ENCODE peak calls at places on chromosomes 16 and 17, in eight cellular contexts. One of them, this sample, is unnamed.

GRCh38 chr16:80914379-80915078 is 92.2 kb downstream of the CMC2 start:
- DNase-seq in left ventricle myocardium inferior: no peak
- DNase-seq in H1: no peak
- DNase-seq in AG04450: no peak
- DNase-seq in neural progenitor cell: no peak
- DNase-seq in AG09309: no peak
- DNase-seq in IMR-90: no peak
- DNase-seq in kidney: peak; percentile 17
- DNase-seq in this sample: no peak

GRCh38 chr17:79936661-79937434 is 97.6 kb upstream of the CBX4 start:
- DNase-seq in left ventricle myocardium inferior: no peak
- DNase-seq in H1: no peak
- DNase-seq in AG04450: no peak
- DNase-seq in neural progenitor cell: no peak
- DNase-seq in AG09309: no peak
- DNase-seq in IMR-90: no peak
- DNase-seq in kidney: peak; percentile 76
- DNase-seq in this sample: no peak

GRCh38 chr17:35051183-35051578 is 12.3 kb downstream of the RFFL start:
- DNase-seq in left ventricle myocardium inferior: no peak
- DNase-seq in H1: no peak
- DNase-seq in AG04450: no peak
- DNase-seq in neural progenitor cell: no peak
- DNase-seq in AG09309: no peak
- DNase-seq in IMR-90: no peak
- DNase-seq in kidney: no peak
- DNase-seq in this sample: no peak

GRCh38 chr16:77786448-77786847 is 1.9 kb upstream of the VAT1L start:
- DNase-seq in left ventricle myocardium inferior: no peak
- DNase-seq in H1: no peak
- DNase-seq in AG04450: no peak
- DNase-seq in neural progenitor cell: no peak
- DNase-seq in AG09309: no peak
- DNase-seq in IMR-90: no peak
- DNase-seq in kidney: no peak
- DNase-seq in this sample: no peak

GRCh38 chr17:29802256-29802655 is 127.8 kb downstream of the SSH2 start:
- DNase-seq in left ventricle myocardium inferior: no peak
- DNase-seq in H1: no peak
- DNase-seq in AG04450: no peak
- DNase-seq in neural progenitor cell: no peak
- DNase-seq in AG09309: peak; percentile 10
- DNase-seq in IMR-90: no peak
- DNase-seq in kidney: no peak
- DNase-seq in this sample: no peak

GRCh38 chr17:5533486-5534315 is 47.3 kb downstream of the MIS12 start:
- DNase-seq in left ventricle myocardium inferior: no peak
- DNase-seq in H1: no peak
- DNase-seq in AG04450: no peak
- DNase-seq in neural progenitor cell: no peak
- DNase-seq in AG09309: no peak
- DNase-seq in IMR-90: no peak
- DNase-seq in kidney: no peak
- DNase-seq in this sample: no peak

GRCh38 chr17:4901648-4902344 is 1.1 kb downstream of the CHRNE start:
- DNase-seq in left ventricle myocardium inferior: peak; percentile 61
- DNase-seq in H1: no peak
- DNase-seq in AG04450: no peak
- DNase-seq in neural progenitor cell: no peak
- DNase-seq in AG09309: no peak
- DNase-seq in IMR-90: no peak
- DNase-seq in kidney: peak; percentile 88
- DNase-seq in this sample: no peak

GRCh38 chr17:61325382-61326073 is 74.1 kb upstream of the TBX2 start:
- DNase-seq in left ventricle myocardium inferior: no peak
- DNase-seq in H1: no peak
- DNase-seq in AG04450: no peak
- DNase-seq in neural progenitor cell: no peak
- DNase-seq in AG09309: no peak
- DNase-seq in IMR-90: peak; percentile 81
- DNase-seq in kidney: no peak
- DNase-seq in this sample: peak; percentile 66

GRCh38 chr17:64147110-64148016 is 17.4 kb upstream of the ERN1 start:
- DNase-seq in left ventricle myocardium inferior: no peak
- DNase-seq in H1: no peak
- DNase-seq in AG04450: no peak
- DNase-seq in neural progenitor cell: no peak
- DNase-seq in AG09309: no peak
- DNase-seq in IMR-90: no peak
- DNase-seq in kidney: no peak
- DNase-seq in this sample: peak; percentile 68

GRCh38 chr17:79118924-79119323 is 44.3 kb downstream of the ENGASE start:
- DNase-seq in left ventricle myocardium inferior: no peak
- DNase-seq in H1: no peak
- DNase-seq in AG04450: no peak
- DNase-seq in neural progenitor cell: no peak
- DNase-seq in AG09309: no peak
- DNase-seq in IMR-90: no peak
- DNase-seq in kidney: no peak
- DNase-seq in this sample: no peak

GRCh38 chr16:75011634-75012307 is 12.9 kb downstream of the ZNRF1 start:
- DNase-seq in left ventricle myocardium inferior: no peak
- DNase-seq in H1: no peak
- DNase-seq in AG04450: peak; percentile 51
- DNase-seq in neural progenitor cell: no peak
- DNase-seq in AG09309: peak; percentile 61
- DNase-seq in IMR-90: peak; percentile 92
- DNase-seq in kidney: no peak
- DNase-seq in this sample: peak; percentile 94

GRCh38 chr17:75814021-75814395 is 29.4 kb downstream of the UNK start:
- DNase-seq in left ventricle myocardium inferior: no peak
- DNase-seq in H1: no peak
- DNase-seq in AG04450: no peak
- DNase-seq in neural progenitor cell: no peak
- DNase-seq in AG09309: no peak
- DNase-seq in IMR-90: no peak
- DNase-seq in kidney: peak; percentile 25
- DNase-seq in this sample: no peak

GRCh38 chr16:17261197-17261858 is 209.4 kb downstream of the XYLT1 start:
- DNase-seq in left ventricle myocardium inferior: no peak
- DNase-seq in H1: no peak
- DNase-seq in AG04450: no peak
- DNase-seq in neural progenitor cell: no peak
- DNase-seq in AG09309: no peak
- DNase-seq in IMR-90: no peak
- DNase-seq in kidney: no peak
- DNase-seq in this sample: no peak

GRCh38 chr17:50447870-50448573 is 20.7 kb downstream of the CHAD start:
- DNase-seq in left ventricle myocardium inferior: no peak
- DNase-seq in H1: no peak
- DNase-seq in AG04450: no peak
- DNase-seq in neural progenitor cell: no peak
- DNase-seq in AG09309: no peak
- DNase-seq in IMR-90: no peak
- DNase-seq in kidney: no peak
- DNase-seq in this sample: no peak

GRCh38 chr16:24497405-24497804 is 42.0 kb upstream of the RBBP6 start:
- DNase-seq in left ventricle myocardium inferior: no peak
- DNase-seq in H1: no peak
- DNase-seq in AG04450: no peak
- DNase-seq in neural progenitor cell: no peak
- DNase-seq in AG09309: peak; percentile 3
- DNase-seq in IMR-90: peak; percentile 8
- DNase-seq in kidney: no peak
- DNase-seq in this sample: peak; percentile 15

GRCh38 chr17:47669060-47669459 is 19.3 kb downstream of the KPNB1 start:
- DNase-seq in left ventricle myocardium inferior: no peak
- DNase-seq in H1: no peak
- DNase-seq in AG04450: no peak
- DNase-seq in neural progenitor cell: no peak
- DNase-seq in AG09309: no peak
- DNase-seq in IMR-90: no peak
- DNase-seq in kidney: no peak
- DNase-seq in this sample: no peak

GRCh38 chr16:22386976-22387375 is 12.6 kb upstream of the CDR2 start:
- DNase-seq in left ventricle myocardium inferior: no peak
- DNase-seq in H1: no peak
- DNase-seq in AG04450: peak; percentile 78
- DNase-seq in neural progenitor cell: no peak
- DNase-seq in AG09309: peak; percentile 91
- DNase-seq in IMR-90: peak; percentile 95
- DNase-seq in kidney: no peak
- DNase-seq in this sample: peak; percentile 95

GRCh38 chr17:16406742-16407674 is 8.4 kb upstream of the TRPV2 start:
- DNase-seq in left ventricle myocardium inferior: peak; percentile 71
- DNase-seq in H1: peak; percentile 88
- DNase-seq in AG04450: no peak
- DNase-seq in neural progenitor cell: peak; percentile 89
- DNase-seq in AG09309: no peak
- DNase-seq in IMR-90: no peak
- DNase-seq in kidney: peak; percentile 86
- DNase-seq in this sample: no peak

GRCh38 chr17:58032691-58033415 is 25.8 kb upstream of the SRSF1 start:
- DNase-seq in left ventricle myocardium inferior: no peak
- DNase-seq in H1: no peak
- DNase-seq in AG04450: no peak
- DNase-seq in neural progenitor cell: peak; percentile 57
- DNase-seq in AG09309: no peak
- DNase-seq in IMR-90: no peak
- DNase-seq in kidney: no peak
- DNase-seq in this sample: no peak

GRCh38 chr16:67926181-67926742 is 5.4 kb downstream of the CTRL start:
- DNase-seq in left ventricle myocardium inferior: no peak
- DNase-seq in H1: no peak
- DNase-seq in AG04450: no peak
- DNase-seq in neural progenitor cell: no peak
- DNase-seq in AG09309: no peak
- DNase-seq in IMR-90: peak; percentile 30
- DNase-seq in kidney: no peak
- DNase-seq in this sample: peak; percentile 34

GRCh38 chr17:10735251-10735650 is 5.4 kb upstream of the TMEM220 start:
- DNase-seq in left ventricle myocardium inferior: no peak
- DNase-seq in H1: peak; percentile 20
- DNase-seq in AG04450: no peak
- DNase-seq in neural progenitor cell: no peak
- DNase-seq in AG09309: no peak
- DNase-seq in IMR-90: no peak
- DNase-seq in kidney: no peak
- DNase-seq in this sample: no peak

GRCh38 chr17:34378664-34379101 is 15.7 kb upstream of the CCL1 start:
- DNase-seq in left ventricle myocardium inferior: no peak
- DNase-seq in H1: no peak
- DNase-seq in AG04450: no peak
- DNase-seq in neural progenitor cell: no peak
- DNase-seq in AG09309: no peak
- DNase-seq in IMR-90: no peak
- DNase-seq in kidney: no peak
- DNase-seq in this sample: peak; percentile 30

GRCh38 chr16:71555230-71555891 is 21.5 kb downstream of the TAT start:
- DNase-seq in left ventricle myocardium inferior: no peak
- DNase-seq in H1: no peak
- DNase-seq in AG04450: no peak
- DNase-seq in neural progenitor cell: no peak
- DNase-seq in AG09309: no peak
- DNase-seq in IMR-90: no peak
- DNase-seq in kidney: no peak
- DNase-seq in this sample: no peak

GRCh38 chr17:73976147-73976546 is 227.3 kb upstream of the RPL38 start:
- DNase-seq in left ventricle myocardium inferior: no peak
- DNase-seq in H1: no peak
- DNase-seq in AG04450: no peak
- DNase-seq in neural progenitor cell: no peak
- DNase-seq in AG09309: no peak
- DNase-seq in IMR-90: no peak
- DNase-seq in kidney: no peak
- DNase-seq in this sample: no peak

GRCh38 chr16:31456988-31457360 is 2.3 kb upstream of the ARMC5 start:
- DNase-seq in left ventricle myocardium inferior: no peak
- DNase-seq in H1: no peak
- DNase-seq in AG04450: no peak
- DNase-seq in neural progenitor cell: no peak
- DNase-seq in AG09309: no peak
- DNase-seq in IMR-90: no peak
- DNase-seq in kidney: peak; percentile 46
- DNase-seq in this sample: no peak

GRCh38 chr17:46002311-46002972 is 3.4 kb downstream of the STH start:
- DNase-seq in left ventricle myocardium inferior: peak; percentile 49
- DNase-seq in H1: peak; percentile 91
- DNase-seq in AG04450: peak; percentile 16
- DNase-seq in neural progenitor cell: peak; percentile 74
- DNase-seq in AG09309: peak; percentile 5
- DNase-seq in IMR-90: peak; percentile 51
- DNase-seq in kidney: no peak
- DNase-seq in this sample: peak; percentile 69

GRCh38 chr17:21275579-21276339 is 8.8 kb upstream of the MAP2K3 start:
- DNase-seq in left ventricle myocardium inferior: peak; percentile 95
- DNase-seq in H1: peak; percentile 98
- DNase-seq in AG04450: no peak
- DNase-seq in neural progenitor cell: peak; percentile 95
- DNase-seq in AG09309: no peak
- DNase-seq in IMR-90: peak; percentile 64
- DNase-seq in kidney: peak; percentile 98
- DNase-seq in this sample: peak; percentile 73

GRCh38 chr16:86570542-86571196 is 4.0 kb downstream of the FOXC2 start:
- DNase-seq in left ventricle myocardium inferior: no peak
- DNase-seq in H1: no peak
- DNase-seq in AG04450: no peak
- DNase-seq in neural progenitor cell: no peak
- DNase-seq in AG09309: no peak
- DNase-seq in IMR-90: no peak
- DNase-seq in kidney: no peak
- DNase-seq in this sample: no peak
- H3K4me3 ChIP-seq in left ventricle myocardium inferior: peak overlapping the region; percentile 69
- H3K4me3 ChIP-seq in H1: peak overlapping the region; percentile 1
- H3K4me3 ChIP-seq in AG04450: peak overlapping the region; percentile 88
- H3K4me3 ChIP-seq in neural progenitor cell: no peak overlapping the region
- H3K4me3 ChIP-seq in AG09309: peak overlapping the region; percentile 88
- H3K4me3 ChIP-seq in IMR-90: no peak overlapping the region
- H3K4me3 ChIP-seq in kidney: peak overlapping the region; percentile 65
- H3K4me3 ChIP-seq in this sample: peak overlapping the region; percentile 85

GRCh38 chr17:81440511-81441244 is 45.4 kb downstream of the BAHCC1 start:
- DNase-seq in left ventricle myocardium inferior: no peak
- DNase-seq in H1: peak; percentile 90
- DNase-seq in AG04450: no peak
- DNase-seq in neural progenitor cell: peak; percentile 80
- DNase-seq in AG09309: no peak
- DNase-seq in IMR-90: no peak
- DNase-seq in kidney: no peak
- DNase-seq in this sample: no peak
- TF ChIP-seq CTCF in left ventricle myocardium inferior: peak; percentile 46
- TF ChIP-seq CTCF in H1: peak; percentile 94
- TF ChIP-seq CTCF in AG04450: peak; percentile 55
- TF ChIP-seq CTCF in neural progenitor cell: peak; percentile 73
- TF ChIP-seq CTCF in AG09309: peak; percentile 45
- TF ChIP-seq CTCF in IMR-90: peak; percentile 44
- TF ChIP-seq CTCF in kidney: no peak
- TF ChIP-seq CTCF in this sample: peak; percentile 49

GRCh38 chr16:48378276-48378675 is 6.9 kb downstream of the SIAH1 start:
- DNase-seq in left ventricle myocardium inferior: no peak
- DNase-seq in H1: no peak
- DNase-seq in AG04450: no peak
- DNase-seq in neural progenitor cell: no peak
- DNase-seq in AG09309: no peak
- DNase-seq in IMR-90: no peak
- DNase-seq in kidney: no peak
- DNase-seq in this sample: no peak
- H3K4me3 ChIP-seq in left ventricle myocardium inferior: no peak overlapping the region
- H3K4me3 ChIP-seq in H1: no peak overlapping the region
- H3K4me3 ChIP-seq in AG04450: no peak overlapping the region
- H3K4me3 ChIP-seq in neural progenitor cell: no peak overlapping the region
- H3K4me3 ChIP-seq in AG09309: no peak overlapping the region
- H3K4me3 ChIP-seq in IMR-90: no peak overlapping the region
- H3K4me3 ChIP-seq in kidney: no peak overlapping the region
- H3K4me3 ChIP-seq in this sample: no peak overlapping the region

GRCh38 chr16:4404247-4404966 is 12.0 kb downstream of the CORO7 start:
- DNase-seq in left ventricle myocardium inferior: peak; percentile 32
- DNase-seq in H1: peak; percentile 93
- DNase-seq in AG04450: no peak
- DNase-seq in neural progenitor cell: peak; percentile 85
- DNase-seq in AG09309: no peak
- DNase-seq in IMR-90: no peak
- DNase-seq in kidney: peak; percentile 73
- DNase-seq in this sample: no peak
- TF ChIP-seq CTCF in left ventricle myocardium inferior: peak; percentile 58
- TF ChIP-seq CTCF in H1: peak; percentile 92
- TF ChIP-seq CTCF in AG04450: peak; percentile 85
- TF ChIP-seq CTCF in neural progenitor cell: peak; percentile 79
- TF ChIP-seq CTCF in AG09309: peak; percentile 85
- TF ChIP-seq CTCF in IMR-90: peak; percentile 66
- TF ChIP-seq CTCF in kidney: peak; percentile 34
- TF ChIP-seq CTCF in this sample: peak; percentile 60

This sample was measured in fibroblast of the aortic adventitia.